ENCODE peak calls at places on chromosome 4, in six cellular contexts. B, D, A, T, Q and X are unnamed samples.

GRCh38 chr4:42331914-42332368 is 65.3 kb upstream of the SHISA3 start:
- DNase-seq in B (no peak), D (peak; percentile 18), A (no peak), T (peak; percentile 8), Q (peak; percentile 21), X (no peak)

GRCh38 chr4:58749206-58749605 is 1639.0 kb upstream of the IGFBP7 start:
- DNase-seq in B (no peak), D (peak; percentile 82), A (no peak), T (peak; percentile 34), Q (no peak), X (no peak)

GRCh38 chr4:36870121-36870520 is 374.4 kb upstream of the NWD2 start:
- DNase-seq in B (no peak), D (no peak), A (no peak), T (no peak), Q (no peak), X (no peak)

GRCh38 chr4:137610960-137611359 is 78.7 kb upstream of the PCDH18 start:
- DNase-seq in B (no peak), D (no peak), A (no peak), T (no peak), Q (no peak), X (no peak)

GRCh38 chr4:186227221-186227620 is at the start of gene KLKB1:
- DNase-seq in B (no peak), D (no peak), A (no peak), T (peak; percentile 25), Q (no peak), X (no peak)

GRCh38 chr4:41290486-41290885 is 33.8 kb downstream of the UCHL1 start:
- DNase-seq in B (no peak), D (no peak), A (no peak), T (no peak), Q (no peak), X (no peak)

GRCh38 chr4:84258905-84259830 is 239.9 kb downstream of the NKX6-1 start:
- DNase-seq in B (no peak), D (no peak), A (no peak), T (no peak), Q (no peak), X (no peak)

GRCh38 chr4:13704761-13705160 is 77.2 kb upstream of the BOD1L1 start:
- DNase-seq in B (no peak), D (no peak), A (no peak), T (no peak), Q (no peak), X (no peak)

GRCh38 chr4:142883433-142883832 is 37.3 kb upstream of the INPP4B start:
- DNase-seq in B (no peak), D (peak; percentile 5), A (no peak), T (no peak), Q (no peak), X (no peak)

GRCh38 chr4:40550900-40551546 is 78.6 kb downstream of the RBM47 start:
- DNase-seq in B (no peak), D (peak; percentile 59), A (no peak), T (peak; percentile 80), Q (no peak), X (no peak)

GRCh38 chr4:128302775-128303174 is 15.2 kb upstream of the PGRMC2 start:
- DNase-seq in B (no peak), D (no peak), A (no peak), T (no peak), Q (no peak), X (no peak)

GRCh38 chr4:37995299-37995821 is 35.2 kb downstream of the PTTG2 start:
- DNase-seq in B (no peak), D (no peak), A (no peak), T (no peak), Q (no peak), X (no peak)

GRCh38 chr4:37991623-37992410 is 31.6 kb downstream of the PTTG2 start:
- DNase-seq in B (no peak), D (no peak), A (no peak), T (no peak), Q (no peak), X (no peak)

GRCh38 chr4:37993806-37994205 is 33.6 kb downstream of the PTTG2 start:
- DNase-seq in B (no peak), D (no peak), A (no peak), T (no peak), Q (no peak), X (no peak)

GRCh38 chr4:37995981-37996770 is 36.0 kb downstream of the PTTG2 start:
- DNase-seq in B (no peak), D (peak; percentile 63), A (no peak), T (no peak), Q (no peak), X (no peak)

GRCh38 chr4:37994569-37994968 is 34.4 kb downstream of the PTTG2 start:
- DNase-seq in B (no peak), D (no peak), A (no peak), T (no peak), Q (no peak), X (no peak)
- H3K4me3 ChIP-seq in B (no peak overlapping the region), D (no peak overlapping the region), A (no peak overlapping the region), T (no peak overlapping the region), Q (no peak overlapping the region), X (no peak overlapping the region)

DNA sequence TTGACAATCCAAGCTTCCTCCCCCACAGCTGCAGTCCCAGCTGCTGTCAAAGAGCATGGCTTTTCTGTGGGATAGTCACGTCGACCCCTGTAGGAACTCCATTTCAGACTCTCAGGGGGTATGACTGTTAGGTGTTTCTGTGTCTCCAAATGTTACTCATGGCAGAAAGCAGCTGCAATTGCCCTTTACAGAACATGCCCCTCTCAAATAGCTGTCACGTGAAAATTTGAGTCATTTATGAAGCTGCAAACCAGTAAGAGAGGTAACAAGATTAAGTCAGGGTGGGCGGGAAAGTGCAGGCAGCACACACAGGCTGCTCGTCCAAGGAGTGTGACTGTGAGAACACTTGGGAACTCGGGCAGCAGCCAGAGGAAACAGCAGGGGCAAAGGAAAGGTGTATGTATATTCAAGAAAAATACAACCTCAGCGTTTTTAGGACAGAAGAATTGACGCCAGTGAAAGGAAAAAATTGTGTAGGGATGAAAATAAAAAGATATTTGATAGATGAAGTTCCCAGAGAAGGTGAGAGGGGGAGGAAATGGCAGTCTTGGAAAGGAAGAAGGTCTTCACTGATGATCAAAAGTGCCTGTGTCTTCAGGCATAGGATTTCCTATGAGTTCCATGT is 66.5 kb upstream of the TMEM184C start:
- DNase-seq in B (no peak), D (no peak), A (no peak), T (no peak), Q (no peak), X (peak; percentile 36)
- H3K4me3 ChIP-seq in B (no peak overlapping the region), D (no peak overlapping the region), A (peak overlapping the region; percentile 40), T (no peak overlapping the region), Q (no peak overlapping the region), X (peak overlapping the region; percentile 8)

DNA sequence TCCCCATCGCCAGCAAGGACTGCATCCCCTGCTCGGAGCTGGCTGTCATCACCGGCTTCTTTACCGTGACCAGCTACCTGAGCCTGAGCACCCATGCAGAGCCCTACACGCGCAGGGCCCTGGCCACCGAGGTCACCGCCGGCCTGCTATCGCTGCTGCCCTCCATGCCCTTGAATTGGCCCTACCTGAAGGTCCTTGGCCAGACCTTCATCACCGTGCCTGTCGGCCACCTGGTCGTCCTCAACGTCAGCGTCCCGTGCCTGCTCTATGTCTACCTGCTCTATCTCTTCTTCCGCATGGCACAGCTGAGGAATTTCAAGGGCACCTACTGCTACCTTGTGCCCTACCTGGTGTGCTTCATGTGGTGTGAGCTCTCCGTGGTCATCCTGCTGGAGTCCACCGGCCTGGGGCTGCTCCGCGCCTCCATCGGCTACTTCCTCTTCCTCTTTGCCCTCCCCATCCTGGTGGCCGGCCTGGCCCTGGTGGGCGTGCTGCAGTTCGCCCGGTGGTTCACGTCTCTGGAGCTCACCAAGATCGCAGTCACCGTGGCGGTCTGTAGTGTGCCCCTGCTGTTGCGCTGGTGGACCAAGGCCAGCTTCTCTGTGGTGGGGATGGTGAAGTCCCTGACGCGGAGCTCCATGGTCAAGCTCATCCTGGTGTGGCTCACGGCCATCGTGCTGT is 31.5 kb downstream of the WFS1 start:
- DNase-seq in B (no peak), D (no peak), A (no peak), T (no peak), Q (no peak), X (no peak)
- H3K4me3 ChIP-seq in B (no peak overlapping the region), D (no peak overlapping the region), A (no peak overlapping the region), T (no peak overlapping the region), Q (no peak overlapping the region), X (no peak overlapping the region)

GRCh38 chr4:176793060-176793605 is 411 bp upstream of the VEGFC start:
- DNase-seq in B (no peak), D (no peak), A (no peak), T (no peak), Q (no peak), X (no peak)
- H3K4me3 ChIP-seq in B (peak overlapping the region; percentile 70), D (no peak overlapping the region), A (peak overlapping the region; percentile 52), T (no peak overlapping the region), Q (no peak overlapping the region), X (peak overlapping the region; percentile 56)

GRCh38 chr4:1406416-1406945 is at the start of gene NKX1-1:
- DNase-seq in B (no peak), D (no peak), A (no peak), T (no peak), Q (no peak), X (no peak)
- H3K4me3 ChIP-seq in B (no peak within 1 kb of the TSS), D (no peak within 1 kb of the TSS), A (no peak within 1 kb of the TSS), T (no peak within 1 kb of the TSS), Q (no peak within 1 kb of the TSS), X (no peak within 1 kb of the TSS)

GRCh38 chr4:161931089-161931488 is 232.7 kb downstream of the FSTL5 start:
- DNase-seq in B (no peak), D (no peak), A (no peak), T (no peak), Q (no peak), X (no peak)
- H3K4me3 ChIP-seq in B (no peak overlapping the region), D (no peak overlapping the region), A (no peak overlapping the region), T (no peak overlapping the region), Q (no peak overlapping the region), X (no peak overlapping the region)